ENCODE peak calls at places on chromosomes 5 and 9, in six cellular contexts. D is trophoblast cell, N is neuronal stem cell, X is Karpas-422, W is GM23248, I is K562. J is an unnamed sample.

GRCh38 chr5:135651156-135651555 is 72.4 kb upstream of the CXCL14 start:
- DNase-seq in D (peak; percentile 78), N (no peak), X (no peak), W (peak; percentile 16), I (no peak), J (peak; percentile 62)

GRCh38 chr5:160926428-160926827 is 74.4 kb upstream of the ATP10B start:
- DNase-seq in D (no peak), N (no peak), X (no peak), W (no peak), I (no peak), J (no peak)

GRCh38 chr9:128393171-128393761 is 22.1 kb downstream of the URM1 start:
- DNase-seq in D (no peak), N (peak; percentile 70), X (no peak), W (no peak), I (no peak), J (no peak)

GRCh38 chr5:52999357-52999949 is 10.3 kb downstream of the ITGA2 start:
- DNase-seq in D (peak; percentile 67), N (no peak), X (no peak), W (peak; percentile 89), I (no peak), J (no peak)

GRCh38 chr5:100026601-100027000 is 508.6 kb upstream of the FAM174A start:
- DNase-seq in D (no peak), N (no peak), X (no peak), W (no peak), I (peak; percentile 1), J (no peak)

GRCh38 chr5:154410786-154411185 is 35.0 kb upstream of the SAP30L start:
- DNase-seq in D (no peak), N (no peak), X (no peak), W (no peak), I (no peak), J (no peak)

GRCh38 chr9:100561256-100561655 is 16.6 kb upstream of the CAVIN4 start:
- DNase-seq in D (no peak), N (no peak), X (no peak), W (no peak), I (no peak), J (no peak)

GRCh38 chr5:168780888-168781287 is 201.7 kb upstream of the PANK3 start:
- DNase-seq in D (no peak), N (no peak), X (no peak), W (no peak), I (no peak), J (no peak)

GRCh38 chr5:124080256-124080655 is 568.3 kb downstream of the CSNK1G3 start:
- DNase-seq in D (no peak), N (no peak), X (no peak), W (no peak), I (no peak), J (peak; percentile 51)

GRCh38 chr5:144144956-144145751 is 25.3 kb downstream of the YIPF5 start:
- DNase-seq in D (peak; percentile 86), N (no peak), X (no peak), W (no peak), I (no peak), J (no peak)

GRCh38 chr9:128568470-128569083 is 16.2 kb downstream of the SPTAN1 start:
- DNase-seq in D (no peak), N (no peak), X (no peak), W (peak; percentile 46), I (no peak), J (no peak)

GRCh38 chr5:142540774-142541466 is 145.0 kb downstream of the FGF1 start:
- DNase-seq in D (no peak), N (no peak), X (no peak), W (peak; percentile 79), I (no peak), J (no peak)

GRCh38 chr5:133941456-133942196 is 26.8 kb downstream of the C5orf15 start:
- DNase-seq in D (no peak), N (no peak), X (no peak), W (no peak), I (peak; percentile 72), J (no peak)

GRCh38 chr5:63959177-63959982 is 2.9 kb downstream of the HTR1A start:
- DNase-seq in D (no peak), N (peak; percentile 81), X (no peak), W (no peak), I (no peak), J (peak; percentile 8)

GRCh38 chr9:36437790-36438189 is 37.7 kb upstream of the RNF38 start:
- DNase-seq in D (no peak), N (no peak), X (no peak), W (no peak), I (no peak), J (no peak)

GRCh38 chr5:150500905-150501304 is 7.0 kb upstream of the NDST1 start:
- DNase-seq in D (peak; percentile 94), N (no peak), X (no peak), W (no peak), I (no peak), J (no peak)

GRCh38 chr5:39219433-39219832 is at the start of gene FYB1:
- DNase-seq in D (peak; percentile 94), N (no peak), X (no peak), W (peak; percentile 59), I (no peak), J (peak; percentile 94)

GRCh38 chr5:113606298-113607134 is 93.0 kb downstream of the YTHDC2 start:
- DNase-seq in D (peak; percentile 79), N (peak; percentile 46), X (peak; percentile 90), W (peak; percentile 73), I (peak; percentile 79), J (peak; percentile 78)

GRCh38 chr9:8419871-8420270 is 620.3 kb upstream of the DMAC1 start:
- DNase-seq in D (no peak), N (no peak), X (no peak), W (no peak), I (no peak), J (no peak)

GRCh38 chr5:146667633-146668032 is 151.6 kb upstream of the GPR151 start:
- DNase-seq in D (no peak), N (no peak), X (no peak), W (peak; percentile 70), I (no peak), J (peak; percentile 52)

GRCh38 chr5:159061834-159062530 is 37.7 kb downstream of the EBF1 start:
- DNase-seq in D (no peak), N (peak; percentile 88), X (no peak), W (peak; percentile 46), I (no peak), J (no peak)

GRCh38 chr5:148653840-148654781 is at the start of gene HTR4:
- DNase-seq in D (no peak), N (no peak), X (no peak), W (no peak), I (no peak), J (no peak)

GRCh38 chr5:76082790-76083554 is at the start of gene SV2C:
- DNase-seq in D (peak; percentile 6), N (peak; percentile 47), X (no peak), W (peak; percentile 44), I (no peak), J (no peak)

GRCh38 chr9:80932181-80932580 is 757.2 kb downstream of the TLE1 start:
- DNase-seq in D (no peak), N (no peak), X (no peak), W (no peak), I (no peak), J (no peak)

GRCh38 chr5:98923961-98924360 is 4.8 kb downstream of the CHD1 start:
- DNase-seq in D (no peak), N (no peak), X (no peak), W (no peak), I (no peak), J (no peak)

GRCh38 chr5:101288633-101289032 is 385.6 kb upstream of the ST8SIA4 start:
- DNase-seq in D (no peak), N (no peak), X (no peak), W (peak; percentile 3), I (no peak), J (no peak)

GRCh38 chr5:139856694-139857093 is 61.1 kb downstream of the PSD2 start:
- DNase-seq in D (no peak), N (no peak), X (no peak), W (no peak), I (no peak), J (no peak)

GRCh38 chr5:107135391-107135790 is 535.3 kb downstream of the EFNA5 start:
- DNase-seq in D (no peak), N (no peak), X (no peak), W (peak; percentile 20), I (no peak), J (peak; percentile 58)

GRCh38 chr9:89538874-89539273 is 41.0 kb upstream of the SEMA4D start:
- DNase-seq in D (no peak), N (no peak), X (no peak), W (no peak), I (no peak), J (no peak)

GRCh38 chr5:177362871-177363507 is 5.3 kb downstream of the RGS14 start:
- DNase-seq in D (peak; percentile 43), N (peak; percentile 55), X (peak; percentile 76), W (peak; percentile 70), I (peak; percentile 86), J (peak; percentile 62)

GRCh38 chr5:149837680-149838269 is 106.8 kb downstream of the PDE6A start:
- DNase-seq in D (peak; percentile 70), N (peak; percentile 46), X (peak; percentile 69), W (peak; percentile 89), I (peak; percentile 76), J (peak; percentile 90)

GRCh38 chr5:71788794-71789193 is 69.7 kb downstream of the CARTPT start:
- DNase-seq in D (no peak), N (no peak), X (no peak), W (no peak), I (no peak), J (no peak)

GRCh38 chr5:179089502-179089901 is 29.3 kb downstream of the ZNF354C start:
- DNase-seq in D (no peak), N (no peak), X (no peak), W (no peak), I (peak; percentile 11), J (no peak)
- H3K9me3 ChIP-seq in D (peaks cover 8% of the 10 kb centered on the region), N (peaks cover 10% of the 10 kb centered on the region), X (peaks cover 15% of the 10 kb centered on the region), W (peaks cover 30% of the 10 kb centered on the region), I (no peaks in the 10 kb centered on the region), J (peaks cover 12% of the 10 kb centered on the region)

GRCh38 chr5:26487553-26487952 is 550.8 kb downstream of the CDH9 start:
- DNase-seq in D (no peak), N (no peak), X (no peak), W (no peak), I (no peak), J (no peak)

GRCh38 chr5:26482817-26483375 is 555.5 kb downstream of the CDH9 start:
- DNase-seq in D (peak; percentile 46), N (peak; percentile 47), X (peak; percentile 81), W (peak; percentile 30), I (peak; percentile 32), J (peak; percentile 71)

GRCh38 chr5:26486631-26487030 is 551.8 kb downstream of the CDH9 start:
- DNase-seq in D (no peak), N (no peak), X (no peak), W (no peak), I (no peak), J (no peak)

GRCh38 chr5:26482076-26482816 is 556.1 kb downstream of the CDH9 start:
- DNase-seq in D (no peak), N (no peak), X (no peak), W (no peak), I (no peak), J (peak; percentile 4)
- H3K4me3 ChIP-seq in D (no peak overlapping the region), N (no peak overlapping the region), X (peak overlapping the region; percentile 58), W (no peak overlapping the region), I (no peak overlapping the region), J (peak overlapping the region; percentile 67)

GRCh38 chr5:2740051-2740848 is 11.2 kb downstream of the IRX2 start:
- DNase-seq in D (no peak), N (no peak), X (no peak), W (peak; percentile 63), I (no peak), J (no peak)
- H3K9ac ChIP-seq in D (no peak overlapping the region), N (peak overlapping the region; percentile 50), X (no peak overlapping the region), W (peak overlapping the region; percentile 92), I (no peak overlapping the region), J (no peak overlapping the region)

GRCh38 chr5:33166522-33166921 is 274.2 kb upstream of the TARS1 start:
- DNase-seq in D (no peak), N (no peak), X (peak; percentile 55), W (no peak), I (no peak), J (no peak)
- H3K9me3 ChIP-seq in D (no peaks in the 10 kb centered on the region), N (peaks cover 2% of the 10 kb centered on the region), X (peaks cover 6% of the 10 kb centered on the region), W (no peaks in the 10 kb centered on the region), I (peaks cover 1% of the 10 kb centered on the region), J (peaks cover 23% of the 10 kb centered on the region)

J was measured in PC-3.